ENCODE peak calls at places on chromosomes 7 and 10, in four cellular contexts. One of them, this sample, is unnamed.
A peak's percentile ranks its signal among the peaks of the same experiment; 100 is the strongest.

GRCh38 chr7:12067156-12067831 is 143.8 kb upstream of the TMEM106B start:
- DNase-seq in GM03348: peak; percentile 48
- DNase-seq in left ventricle myocardium superior: no peak
- DNase-seq in stimulated activated CD4-positive, alpha-beta T cell treated with anti-CD3 and anti-CD28 coated beads, TNF-alpha, amount 100 ng/mL, for 4 hours: peak; percentile 30
- DNase-seq in this sample: peak; percentile 31

GRCh38 chr7:46468753-46469356 is 547.8 kb upstream of the IGFBP3 start:
- DNase-seq in GM03348: no peak
- DNase-seq in left ventricle myocardium superior: no peak
- DNase-seq in stimulated activated CD4-positive, alpha-beta T cell treated with anti-CD3 and anti-CD28 coated beads, TNF-alpha, amount 100 ng/mL, for 4 hours: no peak
- DNase-seq in this sample: no peak

GRCh38 chr10:86967481-86967941 is 771 bp upstream of the ADIRF start:
- DNase-seq in GM03348: no peak
- DNase-seq in left ventricle myocardium superior: no peak
- DNase-seq in stimulated activated CD4-positive, alpha-beta T cell treated with anti-CD3 and anti-CD28 coated beads, TNF-alpha, amount 100 ng/mL, for 4 hours: no peak
- DNase-seq in this sample: no peak

GRCh38 chr10:48634198-48634983 is 29.5 kb upstream of the ARHGAP22 start:
- DNase-seq in GM03348: peak; percentile 90
- DNase-seq in left ventricle myocardium superior: peak; percentile 59
- DNase-seq in stimulated activated CD4-positive, alpha-beta T cell treated with anti-CD3 and anti-CD28 coated beads, TNF-alpha, amount 100 ng/mL, for 4 hours: no peak
- DNase-seq in this sample: peak; percentile 64

GRCh38 chr7:95596183-95597135 is at the start of gene PDK4:
- DNase-seq in GM03348: peak; percentile 79
- DNase-seq in left ventricle myocardium superior: peak; percentile 97
- DNase-seq in stimulated activated CD4-positive, alpha-beta T cell treated with anti-CD3 and anti-CD28 coated beads, TNF-alpha, amount 100 ng/mL, for 4 hours: no peak
- DNase-seq in this sample: peak; percentile 96

GRCh38 chr7:147013820-147014219 is 897.2 kb downstream of the CNTNAP2 start:
- DNase-seq in GM03348: peak; percentile 39
- DNase-seq in left ventricle myocardium superior: no peak
- DNase-seq in stimulated activated CD4-positive, alpha-beta T cell treated with anti-CD3 and anti-CD28 coated beads, TNF-alpha, amount 100 ng/mL, for 4 hours: no peak
- DNase-seq in this sample: no peak

GRCh38 chr7:31100870-31101269 is 48.8 kb downstream of the ADCYAP1R1 start:
- DNase-seq in GM03348: no peak
- DNase-seq in left ventricle myocardium superior: no peak
- DNase-seq in stimulated activated CD4-positive, alpha-beta T cell treated with anti-CD3 and anti-CD28 coated beads, TNF-alpha, amount 100 ng/mL, for 4 hours: no peak
- DNase-seq in this sample: no peak

GRCh38 chr10:80356563-80356999 is at the start of the genes DYDC1 and DYDC2:
- DNase-seq in GM03348: peak; percentile 20
- DNase-seq in left ventricle myocardium superior: peak; percentile 73
- DNase-seq in stimulated activated CD4-positive, alpha-beta T cell treated with anti-CD3 and anti-CD28 coated beads, TNF-alpha, amount 100 ng/mL, for 4 hours: no peak
- DNase-seq in this sample: peak; percentile 47

GRCh38 chr10:17169807-17170206 is 31.7 kb downstream of the TRDMT1 start:
- DNase-seq in GM03348: no peak
- DNase-seq in left ventricle myocardium superior: no peak
- DNase-seq in stimulated activated CD4-positive, alpha-beta T cell treated with anti-CD3 and anti-CD28 coated beads, TNF-alpha, amount 100 ng/mL, for 4 hours: no peak
- DNase-seq in this sample: no peak